ENCODE peak calls at places on chromosomes 7 and 10, in seven cellular contexts. E is HCT116, N is hepatocyte, A is neural progenitor cell, R is GM23248, V is GM23338, P is PC-3. L is an unnamed sample.

GRCh38 chr10:48470115-48470892 is 134.6 kb downstream of the ARHGAP22 start:
- DNase-seq in R (no peak), E (no peak), P (no peak), A (peak), V (peak), N (peak), L (no peak)

GRCh38 chr10:11909618-11910017 is 86.5 kb downstream of the PROSER2 start:
- DNase-seq in N (no peak), P (no peak), R (no peak), V (no peak), E (no peak), A (no peak), L (no peak)

GRCh38 chr7:112416127-112416526 is 34.1 kb upstream of the IFRD1 start:
- DNase-seq in N (no peak), E (no peak), A (no peak), V (no peak), P (no peak), R (peak), L (no peak)

GRCh38 chr7:83532229-83532628 is 116.7 kb downstream of the SEMA3E start:
- DNase-seq in A (no peak), N (no peak), P (peak), V (no peak), R (peak), E (peak), L (no peak)

GRCh38 chr10:91604936-91605534 is 27.8 kb downstream of the PPP1R3C start:
- DNase-seq in A (no peak), V (no peak), R (peak), P (peak), E (no peak), N (no peak), L (no peak)

GRCh38 chr7:99021941-99022560 is 121.9 kb downstream of the SMURF1 start:
- DNase-seq in R (no peak), A (no peak), E (no peak), P (peak), V (no peak), N (no peak), L (no peak)

GRCh38 chr10:69783515-69783914 is 18.2 kb upstream of the COL13A1 start:
- DNase-seq in E (no peak), R (no peak), A (no peak), N (no peak), P (no peak), V (no peak), L (no peak)

GRCh38 chr10:131928248-131929095 is 27.7 kb downstream of the PPP2R2D start:
- DNase-seq in V (no peak), N (no peak), P (no peak), R (no peak), E (no peak), A (no peak), L (no peak)

GRCh38 chr7:29684787-29685650 is 121.3 kb upstream of the WIPF3 start:
- DNase-seq in E (peak), V (peak), N (peak), R (peak), P (peak), A (peak), L (peak)

GRCh38 chr10:110488124-110488681 is 9.5 kb upstream of the DUSP5 start:
- DNase-seq in P (peak), V (no peak), N (no peak), E (no peak), A (no peak), R (peak), L (no peak)

GRCh38 chr10:30063098-30063497 is 3.7 kb upstream of the JCAD start:
- DNase-seq in R (peak), N (no peak), A (no peak), V (no peak), E (no peak), P (peak), L (no peak)

GRCh38 chr7:151207796-151208195 is 2.5 kb downstream of the H2BK1 start:
- DNase-seq in E (no peak), A (no peak), R (no peak), V (no peak), P (no peak), N (no peak), L (no peak)

GRCh38 chr10:20778008-20778757 is 118.9 kb downstream of the NEBL start:
- DNase-seq in N (no peak), E (no peak), R (no peak), V (peak), A (no peak), P (no peak), L (no peak)

GRCh38 chr7:75617634-75618234 is 121.0 kb downstream of the HIP1 start:
- DNase-seq in E (no peak), A (no peak), P (no peak), V (no peak), R (no peak), N (no peak), L (peak)

GRCh38 chr10:61081331-61081730 is 137.3 kb upstream of the RHOBTB1 start:
- DNase-seq in V (no peak), P (no peak), N (no peak), A (no peak), E (no peak), R (no peak), L (no peak)

GRCh38 chr10:61084493-61084892 is 140.5 kb upstream of the RHOBTB1 start:
- DNase-seq in R (no peak), A (no peak), P (no peak), V (no peak), E (no peak), N (no peak), L (no peak)

GRCh38 chr10:61076572-61077114 is 132.7 kb upstream of the RHOBTB1 start:
- DNase-seq in N (no peak), V (no peak), A (no peak), P (no peak), E (no peak), R (no peak), L (no peak)

GRCh38 chr10:61078542-61078941 is 134.6 kb upstream of the RHOBTB1 start:
- DNase-seq in N (no peak), A (no peak), V (no peak), P (no peak), E (no peak), R (peak), L (no peak)
- TF ChIP-seq EZH2phosphoT487 in N (no peak), A (no peak), V (no peak), P (no peak), E (no peak), R (no peak), L (no peak)

DNA sequence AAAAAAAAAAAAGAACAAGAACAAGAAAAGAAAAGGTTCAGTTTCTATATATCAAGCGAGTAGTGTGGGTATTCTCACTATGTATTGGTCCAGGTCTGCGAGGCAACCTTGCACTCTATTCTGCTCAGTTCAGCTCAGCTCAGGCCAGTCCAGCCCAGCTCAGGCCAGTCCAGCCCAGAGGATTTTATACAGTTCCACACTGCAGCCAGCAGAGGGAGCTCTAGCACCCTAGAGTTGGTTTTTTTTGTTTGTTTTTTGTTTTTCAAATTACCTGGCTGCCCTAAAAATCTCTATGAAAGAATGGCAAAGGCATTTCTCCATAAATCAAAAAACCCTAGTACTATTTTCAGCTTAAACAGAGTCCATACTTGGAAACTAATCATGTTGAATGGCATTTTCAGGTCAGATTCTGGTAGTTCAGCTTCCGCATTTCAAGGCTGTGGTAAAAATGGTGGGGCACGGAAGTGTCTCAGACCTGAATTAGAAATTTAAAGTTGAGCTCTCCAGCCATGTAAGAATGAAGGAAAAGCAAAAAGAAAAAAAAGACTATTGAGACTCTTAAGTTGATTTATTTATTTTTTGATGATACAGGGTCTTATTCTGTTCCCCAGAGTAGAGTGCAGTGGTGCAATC is 55.2 kb upstream of the GSDME start:
- DNase-seq in A (peak), R (peak), P (peak), E (no peak), V (peak), N (peak), L (peak)
- TF ChIP-seq EZH2phosphoT487 in A (no peak), R (no peak), P (no peak), E (no peak), V (no peak), N (no peak), L (no peak)

DNA sequence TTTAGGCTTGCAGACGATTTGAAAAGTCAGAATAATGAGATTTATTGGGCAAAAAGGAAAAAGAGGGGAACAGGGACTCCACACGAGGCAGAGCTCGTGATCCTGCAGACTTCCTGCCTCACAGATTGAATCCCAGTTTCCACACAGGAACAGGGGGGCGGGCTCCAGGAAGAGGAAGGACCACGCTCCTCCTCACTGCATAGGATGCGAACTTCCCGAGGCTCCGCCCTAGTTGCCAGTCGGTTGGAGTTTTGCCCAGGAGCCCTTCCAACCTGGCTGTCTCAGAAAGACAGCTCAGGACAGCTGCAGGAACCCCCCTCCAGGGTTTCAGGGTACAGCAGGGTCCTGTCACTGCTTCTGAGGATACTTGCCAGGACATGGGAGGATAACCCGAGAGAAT is 488.3 kb upstream of the ADARB2 start:
- DNase-seq in N (no peak), P (no peak), A (no peak), E (no peak), R (no peak), V (no peak), L (no peak)
- TF ChIP-seq EZH2phosphoT487 in N (no peak), P (no peak), A (no peak), E (no peak), R (no peak), V (no peak), L (no peak)

DNA sequence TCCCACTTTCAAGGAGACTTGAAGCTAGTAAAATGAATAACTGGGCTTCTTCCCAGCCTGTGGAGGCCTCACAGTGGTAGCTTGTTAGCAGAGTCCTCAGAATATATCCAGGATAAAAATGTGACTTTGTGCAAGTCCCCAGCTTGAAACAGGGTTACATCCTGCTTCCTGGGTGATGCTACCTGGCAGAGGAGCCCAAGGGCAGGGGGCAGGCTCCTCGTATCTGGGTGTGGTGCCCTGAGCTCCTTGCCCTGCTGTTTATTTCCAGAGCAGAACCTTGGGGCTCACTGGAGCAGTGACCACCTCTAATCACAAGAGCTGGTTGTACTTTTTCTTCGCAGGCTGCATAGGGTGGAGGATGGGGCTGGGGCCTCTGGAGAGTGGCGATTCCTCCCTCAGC is 94.8 kb downstream of the GRK5 start:
- DNase-seq in V (no peak), E (no peak), N (no peak), P (no peak), A (no peak), R (no peak), L (no peak)
- TF ChIP-seq EZH2phosphoT487 in V (no peak), E (no peak), N (no peak), P (no peak), A (no peak), R (no peak), L (no peak)

GRCh38 chr10:62829622-62830021 is 13.5 kb upstream of the EGR2 start:
- DNase-seq in A (no peak), R (no peak), P (no peak), E (no peak), N (no peak), V (no peak), L (no peak)

GRCh38 chr10:62830577-62831122 is 14.5 kb upstream of the EGR2 start:
- DNase-seq in N (no peak), E (no peak), V (peak), P (no peak), A (no peak), R (peak), L (no peak)

GRCh38 chr10:62826275-62826674 is 10.1 kb upstream of the EGR2 start:
- DNase-seq in R (no peak), V (no peak), N (no peak), E (no peak), A (no peak), P (no peak), L (no peak)

GRCh38 chr10:62831346-62831745 is 15.2 kb upstream of the EGR2 start:
- DNase-seq in N (no peak), A (no peak), R (peak), E (no peak), V (no peak), P (peak), L (no peak)
- TF ChIP-seq EZH2phosphoT487 in N (no peak), A (no peak), R (no peak), E (no peak), V (no peak), P (no peak), L (no peak)

GRCh38 chr10:44379907-44380306 is 5.0 kb downstream of the CXCL12 start:
- DNase-seq in N (no peak), E (no peak), A (no peak), P (no peak), V (no peak), R (no peak), L (no peak)

GRCh38 chr10:44377651-44378310 is 7.1 kb downstream of the CXCL12 start:
- DNase-seq in R (no peak), E (no peak), P (no peak), V (no peak), N (no peak), A (no peak), L (no peak)

GRCh38 chr10:44376504-44377099 is 8.3 kb downstream of the CXCL12 start:
- DNase-seq in E (no peak), P (peak), N (no peak), V (no peak), A (no peak), R (no peak), L (no peak)

GRCh38 chr10:44380829-44381600 is 3.9 kb downstream of the CXCL12 start:
- DNase-seq in P (no peak), A (no peak), V (peak), R (no peak), E (no peak), N (no peak), L (no peak)

DNA sequence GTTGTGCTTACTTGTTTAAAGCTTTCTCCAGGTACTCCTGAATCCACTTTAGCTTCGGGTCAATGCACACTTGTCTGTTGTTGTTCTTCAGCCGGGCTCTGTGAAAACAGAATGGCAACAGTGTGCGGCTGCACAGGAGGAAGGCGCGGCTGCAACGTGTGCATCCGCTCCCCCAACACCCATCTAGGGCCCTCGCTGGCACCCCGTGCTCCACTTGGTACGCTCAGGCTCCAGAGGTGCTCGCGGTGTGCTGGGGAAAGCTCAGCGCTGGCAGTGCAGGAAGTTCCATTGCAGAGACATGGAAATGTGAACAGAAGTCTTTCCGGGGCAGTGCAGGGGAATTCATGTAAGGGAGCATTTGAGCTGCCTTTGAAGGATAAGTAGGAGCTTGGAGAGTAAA is 6.3 kb downstream of the CXCL12 start:
- DNase-seq in N (no peak), R (no peak), E (no peak), V (no peak), A (peak), P (no peak), L (no peak)
- TF ChIP-seq EZH2phosphoT487 in N (no peak), R (no peak), E (no peak), V (no peak), A (no peak), P (no peak), L (no peak)

DNA sequence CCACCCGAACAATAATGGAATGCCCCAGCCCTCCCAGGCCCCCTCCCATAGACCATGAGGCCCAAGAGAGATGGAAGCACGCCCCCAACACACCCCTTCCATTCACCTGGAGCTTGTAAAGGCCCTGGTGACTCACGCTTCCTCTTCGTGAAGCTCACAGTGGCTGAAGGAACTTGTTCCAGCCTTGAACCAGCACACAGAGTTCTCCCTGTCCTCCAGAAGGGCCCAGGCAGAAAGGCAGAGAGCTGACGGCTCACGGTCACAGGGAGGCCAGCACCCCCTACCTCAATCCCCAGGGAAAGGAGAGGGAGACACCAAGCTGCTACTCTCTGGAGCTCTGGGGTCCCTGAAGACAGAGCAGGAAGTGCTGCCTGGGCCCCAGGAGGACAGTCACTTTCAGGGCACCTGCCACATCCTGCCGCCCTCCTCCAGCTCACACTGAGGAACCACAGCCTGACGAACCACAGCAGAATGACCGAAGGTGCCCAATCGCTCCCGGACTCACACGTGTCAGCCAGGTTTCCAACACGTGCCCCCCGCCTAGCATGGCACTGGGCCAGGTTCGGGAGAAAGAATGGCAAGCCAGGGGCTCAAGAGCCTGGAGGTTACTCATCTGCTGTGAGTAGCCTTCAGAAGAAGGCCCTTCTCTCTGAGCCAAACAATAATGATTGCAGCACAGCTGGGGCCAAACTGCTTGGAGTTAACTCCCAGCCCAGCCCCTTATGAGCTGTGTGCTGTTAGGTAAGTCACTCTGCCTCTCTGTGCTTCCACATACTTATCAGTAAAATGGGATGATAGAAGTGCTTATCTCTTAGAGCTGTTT is 52.8 kb downstream of the DLG5 start:
- DNase-seq in E (peak), A (no peak), N (peak), P (peak), R (peak), V (no peak), L (peak)
- TF ChIP-seq EZH2phosphoT487 in E (no peak), A (no peak), N (no peak), P (no peak), R (no peak), V (no peak), L (no peak)

DNA sequence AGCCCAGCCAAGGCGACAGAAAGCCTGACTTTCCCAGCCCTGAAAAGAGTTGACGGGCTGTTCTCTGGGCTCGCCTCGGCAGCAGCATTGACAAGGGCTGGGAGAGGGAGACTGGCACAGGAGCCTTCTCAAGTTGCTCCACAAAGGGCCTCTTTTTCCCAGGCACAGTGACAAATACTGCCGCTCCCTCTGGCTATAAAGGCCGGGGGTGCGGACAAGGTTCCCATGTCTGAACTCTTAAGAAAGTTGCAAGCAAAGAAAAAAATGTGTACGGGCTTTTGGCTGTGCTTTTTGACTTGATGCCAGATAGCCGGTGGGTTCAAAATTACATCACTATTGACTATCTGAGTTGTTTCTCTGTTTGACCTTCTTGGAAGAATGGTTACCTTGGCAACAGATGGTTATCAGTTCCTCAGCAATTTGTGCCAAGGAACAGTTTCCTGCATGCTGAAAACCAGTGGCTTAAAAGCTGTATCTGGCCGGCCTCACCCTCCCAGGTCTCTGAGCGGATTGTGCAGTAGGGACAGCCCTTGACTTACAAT is 115.9 kb upstream of the EEPD1 start:
- DNase-seq in A (no peak), V (peak), E (no peak), R (peak), N (peak), P (peak), L (no peak)
- TF ChIP-seq EZH2phosphoT487 in A (no peak), V (no peak), E (no peak), R (no peak), N (no peak), P (no peak), L (no peak)

GRCh38 chr10:22433875-22434274 is 88.6 kb downstream of the SPAG6 start:
- DNase-seq in N (peak), R (peak), V (peak), E (peak), P (peak), A (no peak), L (no peak)
- TF ChIP-seq EZH2phosphoT487 in N (no peak), R (no peak), V (no peak), E (no peak), P (no peak), A (no peak), L (no peak)

GRCh38 chr7:105787793-105788192 is 88.6 kb downstream of the ATXN7L1 start:
- DNase-seq in V (no peak), N (no peak), R (no peak), A (no peak), E (no peak), P (peak), L (no peak)
- TF ChIP-seq EZH2phosphoT487 in V (no peak), N (no peak), R (no peak), A (no peak), E (no peak), P (no peak), L (no peak)

L was measured in OCI-LY7.